ENCODE peak calls at places on chromosomes 13 and 19, in six cellular contexts. O, K, Q, C, I and B are unnamed samples.

GRCh38 chr13:111393221-111393790 is 72.9 kb downstream of the TEX29 start:
- DNase-seq in I (no peak), C (no peak), O (peak; percentile 10), K (no peak), Q (no peak), B (no peak)

GRCh38 chr13:73000027-73000674 is 58.7 kb upstream of the KLF5 start:
- DNase-seq in K (no peak), O (no peak), I (no peak), Q (no peak), C (no peak), B (no peak)

GRCh38 chr19:51458899-51459592 is 792 bp upstream of the SIGLEC8 start:
- DNase-seq in K (no peak), C (no peak), O (no peak), I (no peak), Q (no peak), B (no peak)

GRCh38 chr13:113928701-113929627 is 44.9 kb downstream of the C13orf46 start:
- DNase-seq in Q (peak; percentile 81), K (peak; percentile 32), C (peak; percentile 85), I (peak; percentile 90), O (peak; percentile 96), B (peak; percentile 32)

GRCh38 chr19:29936409-29936808 is 5.6 kb upstream of the URI1 start:
- DNase-seq in K (no peak), O (no peak), Q (no peak), C (no peak), I (no peak), B (no peak)

GRCh38 chr13:101155920-101156319 is 260.4 kb downstream of the NALCN start:
- DNase-seq in Q (no peak), O (no peak), I (no peak), K (no peak), C (no peak), B (no peak)

GRCh38 chr19:33227242-33227650 is 1.6 kb upstream of the SLC7A10 start:
- DNase-seq in I (no peak), O (no peak), Q (no peak), C (no peak), K (no peak), B (no peak)

GRCh38 chr13:114315074-114315785 is 927 bp downstream of the CHAMP1 start:
- DNase-seq in K (no peak), Q (no peak), O (no peak), I (no peak), C (no peak), B (no peak)

GRCh38 chr19:29305268-29305667 is 92.3 kb upstream of the UQCRFS1 start:
- DNase-seq in C (no peak), I (no peak), O (no peak), K (no peak), Q (no peak), B (no peak)

GRCh38 chr13:93265800-93266199 is 39.2 kb downstream of the GPC6 start:
- DNase-seq in K (no peak), Q (no peak), I (no peak), C (no peak), O (no peak), B (no peak)

GRCh38 chr13:29361716-29362115 is 233.8 kb downstream of the SLC7A1 start:
- DNase-seq in I (no peak), Q (no peak), K (no peak), O (no peak), C (no peak), B (no peak)

GRCh38 chr19:46069841-46070341 is 29.1 kb upstream of the IGFL4 start:
- DNase-seq in K (no peak), O (no peak), C (no peak), I (no peak), Q (no peak), B (no peak)

GRCh38 chr19:28039677-28040381 is 1173.1 kb downstream of the UQCRFS1 start:
- DNase-seq in O (no peak), K (no peak), Q (peak; percentile 25), C (peak; percentile 67), I (no peak), B (no peak)

GRCh38 chr13:46297338-46297737 is 85.6 kb downstream of the LRRC63 start:
- DNase-seq in C (no peak), O (no peak), Q (no peak), I (no peak), K (no peak), B (no peak)

GRCh38 chr19:50537769-50538230 is 24.1 kb upstream of the ASPDH start:
- DNase-seq in K (peak; percentile 43), Q (peak; percentile 52), C (peak; percentile 58), O (peak; percentile 47), I (peak; percentile 79), B (peak; percentile 88)

GRCh38 chr13:83221256-83221655 is 661.0 kb downstream of the SLITRK1 start:
- DNase-seq in Q (no peak), K (no peak), I (no peak), C (no peak), O (no peak), B (no peak)

GRCh38 chr19:756232-756631 is 5.3 kb downstream of the MISP start:
- DNase-seq in C (no peak), K (no peak), O (no peak), Q (no peak), I (no peak), B (peak; percentile 62)

GRCh38 chr13:36072536-36072935 is 58.6 kb downstream of the DCLK1 start:
- DNase-seq in K (no peak), O (no peak), Q (no peak), I (no peak), C (no peak), B (no peak)

GRCh38 chr13:30111810-30112209 is 195.5 kb downstream of the KATNAL1 start:
- DNase-seq in O (no peak), Q (no peak), K (no peak), C (no peak), I (no peak), B (peak; percentile 33)

GRCh38 chr13:83622422-83622784 is 259.9 kb downstream of the SLITRK1 start:
- DNase-seq in Q (no peak), K (no peak), O (no peak), I (no peak), C (no peak), B (no peak)

GRCh38 chr13:47109028-47109427 is 212.2 kb upstream of the HTR2A start:
- DNase-seq in K (no peak), Q (no peak), C (no peak), I (no peak), O (no peak), B (no peak)

GRCh38 chr13:62682788-62683187 is 1267.1 kb upstream of the PCDH20 start:
- DNase-seq in K (no peak), Q (no peak), I (no peak), O (no peak), C (no peak), B (no peak)

GRCh38 chr19:3710265-3710812 is 2.2 kb downstream of the TJP3 start:
- DNase-seq in C (peak; percentile 93), I (peak; percentile 68), Q (peak; percentile 92), K (peak; percentile 88), O (peak; percentile 75), B (peak; percentile 91)

GRCh38 chr19:29191005-29191404 is 21.9 kb downstream of the UQCRFS1 start:
- DNase-seq in I (no peak), Q (no peak), O (no peak), C (no peak), K (no peak), B (no peak)

GRCh38 chr13:84446972-84447700 is 564.9 kb upstream of the SLITRK1 start:
- DNase-seq in Q (no peak), C (no peak), I (no peak), O (no peak), K (no peak), B (no peak)

GRCh38 chr19:46721269-46722003 is 4.5 kb upstream of the PRKD2 start:
- DNase-seq in I (no peak), C (no peak), Q (no peak), K (no peak), O (no peak), B (peak; percentile 59)

DNA sequence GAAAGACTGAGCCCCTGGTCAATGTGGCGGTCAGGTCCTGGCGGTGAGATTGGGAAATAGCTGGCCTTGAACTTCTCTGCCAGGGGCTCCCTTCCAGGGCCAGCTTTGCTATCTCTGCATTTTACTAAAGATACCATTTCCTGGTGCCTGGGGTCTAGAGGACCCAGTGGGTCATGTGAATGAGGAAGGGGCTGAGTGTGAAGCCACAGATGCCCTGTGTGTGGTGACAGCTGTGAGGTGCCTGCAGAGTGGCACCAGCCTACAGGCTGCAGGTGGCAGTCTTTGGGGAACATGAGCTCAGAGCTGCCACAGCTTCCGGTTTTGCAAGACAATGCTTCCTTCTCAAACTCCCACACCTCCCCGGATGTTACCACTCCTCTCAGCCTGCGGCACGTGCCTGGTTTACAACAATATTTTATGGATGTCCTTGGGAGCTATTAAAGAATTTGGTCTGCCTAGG is 5.2 kb upstream of the MLNR start:
- DNase-seq in I (no peak), O (peak; percentile 62), C (no peak), K (peak; percentile 19), Q (peak; percentile 28), B (no peak)
- H3K4me3 ChIP-seq in I (no peak overlapping the region), O (no peak overlapping the region), C (no peak overlapping the region), K (no peak overlapping the region), Q (no peak overlapping the region), B (no peak overlapping the region)

GRCh38 chr13:76854209-76854608 is 32.0 kb downstream of the KCTD12 start:
- DNase-seq in O (no peak), K (no peak), I (no peak), Q (no peak), C (no peak), B (no peak)
- H3K4me3 ChIP-seq in O (no peak overlapping the region), K (no peak overlapping the region), I (no peak overlapping the region), Q (no peak overlapping the region), C (no peak overlapping the region), B (no peak overlapping the region)

GRCh38 chr13:104301216-104301975 is 1235.2 kb upstream of the SLC10A2 start:
- DNase-seq in O (no peak), C (no peak), I (no peak), Q (peak; percentile 10), K (no peak), B (no peak)

GRCh38 chr13:104297075-104297474 is 1230.9 kb upstream of the SLC10A2 start:
- DNase-seq in I (no peak), C (no peak), O (no peak), Q (no peak), K (no peak), B (no peak)

GRCh38 chr13:104296301-104296700 is 1230.1 kb upstream of the SLC10A2 start:
- DNase-seq in K (no peak), C (no peak), Q (no peak), O (no peak), I (no peak), B (no peak)

GRCh38 chr13:104295537-104295936 is 1229.3 kb upstream of the SLC10A2 start:
- DNase-seq in I (no peak), Q (no peak), O (no peak), K (no peak), C (no peak), B (no peak)
- H3K4me3 ChIP-seq in I (no peak overlapping the region), Q (no peak overlapping the region), O (no peak overlapping the region), K (no peak overlapping the region), C (no peak overlapping the region), B (no peak overlapping the region)

DNA sequence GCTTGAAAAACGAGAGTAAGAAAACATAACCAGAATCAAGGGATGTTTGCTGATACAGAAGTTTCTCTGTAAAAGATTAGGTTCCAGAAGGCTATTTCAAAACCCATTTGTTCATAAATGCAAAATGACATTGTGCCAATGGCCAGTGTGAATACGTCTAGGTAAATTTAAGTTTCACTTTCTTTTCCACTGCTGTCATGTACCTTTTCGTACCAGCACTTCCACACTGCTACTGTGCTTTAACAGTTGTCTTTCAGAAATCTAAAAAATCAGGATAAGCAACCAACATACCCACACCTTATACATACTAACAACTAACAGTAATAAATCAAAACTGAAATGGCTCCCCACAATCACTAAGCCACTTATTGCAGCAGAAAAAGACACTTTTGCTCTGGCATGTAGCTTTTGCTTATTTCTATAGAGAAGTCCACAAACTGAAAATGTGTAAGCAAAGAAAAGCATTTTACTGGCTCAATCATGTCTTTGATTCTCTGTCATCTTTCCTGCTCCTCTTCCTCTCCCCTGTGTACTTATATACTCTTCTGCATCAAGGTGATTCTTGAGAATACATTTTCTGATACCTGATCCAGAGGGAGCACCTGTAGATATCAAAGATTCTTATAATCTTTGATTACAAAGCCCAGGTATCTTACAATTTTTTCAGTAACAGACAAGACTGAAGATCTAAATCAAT is 34.3 kb downstream of the ELF1 start:
- DNase-seq in K (no peak), O (no peak), I (no peak), C (no peak), Q (no peak), B (no peak)
- H3K4me3 ChIP-seq in K (peak overlapping the region; percentile 2), O (peak overlapping the region; percentile 16), I (peak overlapping the region; percentile 58), C (peak overlapping the region; percentile 21), Q (no peak overlapping the region), B (no peak overlapping the region)